ENCODE peak calls at places on chromosomes 13 and 19, in six cellular contexts. One of them, this sample, is unnamed.
A peak's percentile ranks its signal among the peaks of the same experiment; 100 is the strongest.

GRCh38 chr13:68927387-68928026 is 1180.1 kb upstream of the ATXN8OS start:
- DNase-seq in colonic mucosa: no peak
- DNase-seq in upper lobe of right lung: no peak
- DNase-seq in fibroblast of lung: peak; percentile 25
- DNase-seq in ovary: no peak
- DNase-seq in PC-9: peak; percentile 25
- DNase-seq in this sample: no peak

GRCh38 chr19:2524840-2525723 is 49.2 kb downstream of the GADD45B start:
- DNase-seq in PC-9: peak; percentile 88
- DNase-seq in ovary: no peak
- DNase-seq in upper lobe of right lung: no peak
- DNase-seq in colonic mucosa: no peak
- DNase-seq in fibroblast of lung: peak; percentile 75
- DNase-seq in this sample: no peak

GRCh38 chr19:872266-872951 is 12.9 kb downstream of the CFD start:
- DNase-seq in ovary: peak; percentile 63
- DNase-seq in fibroblast of lung: peak; percentile 68
- DNase-seq in PC-9: peak; percentile 86
- DNase-seq in upper lobe of right lung: peak; percentile 87
- DNase-seq in colonic mucosa: peak; percentile 92
- DNase-seq in this sample: peak; percentile 49

GRCh38 chr19:44732235-44733014 is 16.1 kb upstream of the BCL3 start:
- DNase-seq in ovary: no peak
- DNase-seq in PC-9: no peak
- DNase-seq in fibroblast of lung: no peak
- DNase-seq in colonic mucosa: no peak
- DNase-seq in upper lobe of right lung: no peak
- DNase-seq in this sample: no peak

GRCh38 chr13:34833562-34834182 is 108.4 kb upstream of the NBEA start:
- DNase-seq in upper lobe of right lung: no peak
- DNase-seq in colonic mucosa: no peak
- DNase-seq in fibroblast of lung: peak; percentile 32
- DNase-seq in ovary: no peak
- DNase-seq in PC-9: no peak
- DNase-seq in this sample: peak; percentile 32

GRCh38 chr13:98961204-98962105 is 16.4 kb downstream of the DOCK9 start:
- DNase-seq in fibroblast of lung: peak; percentile 40
- DNase-seq in ovary: no peak
- DNase-seq in PC-9: peak; percentile 15
- DNase-seq in colonic mucosa: no peak
- DNase-seq in upper lobe of right lung: no peak
- DNase-seq in this sample: peak; percentile 54

GRCh38 chr13:54836273-54836672 is 1807.7 kb downstream of the OLFM4 start:
- DNase-seq in colonic mucosa: no peak
- DNase-seq in PC-9: no peak
- DNase-seq in upper lobe of right lung: no peak
- DNase-seq in fibroblast of lung: no peak
- DNase-seq in ovary: no peak
- DNase-seq in this sample: no peak

GRCh38 chr13:77836423-77836822 is 82.2 kb downstream of the EDNRB start:
- DNase-seq in colonic mucosa: no peak
- DNase-seq in PC-9: no peak
- DNase-seq in fibroblast of lung: no peak
- DNase-seq in ovary: no peak
- DNase-seq in upper lobe of right lung: no peak
- DNase-seq in this sample: no peak

GRCh38 chr19:3324405-3324856 is 42.0 kb upstream of the NFIC start:
- DNase-seq in PC-9: peak; percentile 46
- DNase-seq in fibroblast of lung: no peak
- DNase-seq in upper lobe of right lung: peak; percentile 86
- DNase-seq in colonic mucosa: peak; percentile 78
- DNase-seq in ovary: no peak
- DNase-seq in this sample: no peak

GRCh38 chr19:51735759-51736449 is 12.1 kb upstream of the HAS1 start:
- DNase-seq in PC-9: no peak
- DNase-seq in colonic mucosa: peak; percentile 19
- DNase-seq in upper lobe of right lung: peak; percentile 82
- DNase-seq in ovary: no peak
- DNase-seq in fibroblast of lung: peak; percentile 81
- DNase-seq in this sample: no peak

GRCh38 chr13:48775804-48776203 is 122.1 kb downstream of the CYSLTR2 start:
- DNase-seq in upper lobe of right lung: no peak
- DNase-seq in fibroblast of lung: peak; percentile 97
- DNase-seq in PC-9: no peak
- DNase-seq in ovary: no peak
- DNase-seq in colonic mucosa: no peak
- DNase-seq in this sample: peak; percentile 88

GRCh38 chr19:1312732-1313694 is 27.3 kb downstream of the EFNA2 start:
- DNase-seq in colonic mucosa: peak; percentile 61
- DNase-seq in upper lobe of right lung: no peak
- DNase-seq in PC-9: peak; percentile 61
- DNase-seq in ovary: no peak
- DNase-seq in fibroblast of lung: peak; percentile 77
- DNase-seq in this sample: peak; percentile 75

GRCh38 chr13:56755181-56755580 is 385.5 kb upstream of the PRR20A start:
- DNase-seq in upper lobe of right lung: no peak
- DNase-seq in colonic mucosa: no peak
- DNase-seq in ovary: no peak
- DNase-seq in PC-9: no peak
- DNase-seq in fibroblast of lung: no peak
- DNase-seq in this sample: peak; percentile 7

GRCh38 chr19:13839193-13839937 is 37.6 kb upstream of the NANOS3 start:
- DNase-seq in PC-9: peak; percentile 89
- DNase-seq in ovary: peak; percentile 57
- DNase-seq in fibroblast of lung: peak; percentile 88
- DNase-seq in upper lobe of right lung: peak; percentile 93
- DNase-seq in colonic mucosa: peak; percentile 87
- DNase-seq in this sample: peak; percentile 63

GRCh38 chr13:24644051-24644450 is 36.2 kb upstream of the ATP12A start:
- DNase-seq in colonic mucosa: no peak
- DNase-seq in upper lobe of right lung: no peak
- DNase-seq in PC-9: no peak
- DNase-seq in fibroblast of lung: peak; percentile 51
- DNase-seq in ovary: no peak
- DNase-seq in this sample: no peak

GRCh38 chr19:45994456-45994988 is 745 bp upstream of the CCDC61 start:
- DNase-seq in upper lobe of right lung: no peak
- DNase-seq in colonic mucosa: no peak
- DNase-seq in PC-9: no peak
- DNase-seq in fibroblast of lung: peak; percentile 4
- DNase-seq in ovary: no peak
- DNase-seq in this sample: no peak

GRCh38 chr19:2627319-2627829 is 75.1 kb downstream of the GNG7 start:
- DNase-seq in colonic mucosa: no peak
- DNase-seq in fibroblast of lung: peak; percentile 99
- DNase-seq in ovary: peak; percentile 65
- DNase-seq in upper lobe of right lung: peak; percentile 89
- DNase-seq in PC-9: peak; percentile 64
- DNase-seq in this sample: peak; percentile 98

GRCh38 chr19:21922276-21922675 is 86.3 kb upstream of the ZNF43 start:
- DNase-seq in fibroblast of lung: no peak
- DNase-seq in colonic mucosa: no peak
- DNase-seq in upper lobe of right lung: no peak
- DNase-seq in ovary: no peak
- DNase-seq in PC-9: no peak
- DNase-seq in this sample: no peak

GRCh38 chr19:48271531-48272151 is 1.8 kb downstream of the ZNF114 start:
- DNase-seq in colonic mucosa: peak; percentile 32
- DNase-seq in PC-9: peak; percentile 66
- DNase-seq in upper lobe of right lung: peak; percentile 74
- DNase-seq in fibroblast of lung: peak; percentile 57
- DNase-seq in ovary: no peak
- DNase-seq in this sample: peak; percentile 57

GRCh38 chr13:74246398-74246975 is 112.3 kb upstream of the KLF12 start:
- DNase-seq in upper lobe of right lung: no peak
- DNase-seq in fibroblast of lung: peak; percentile 70
- DNase-seq in colonic mucosa: no peak
- DNase-seq in PC-9: no peak
- DNase-seq in ovary: no peak
- DNase-seq in this sample: no peak

GRCh38 chr13:26011996-26012688 is 39.7 kb downstream of the SHISA2 start:
- DNase-seq in upper lobe of right lung: peak; percentile 74
- DNase-seq in fibroblast of lung: peak; percentile 38
- DNase-seq in colonic mucosa: no peak
- DNase-seq in ovary: no peak
- DNase-seq in PC-9: no peak
- DNase-seq in this sample: no peak

GRCh38 chr13:32142956-32143375 is 111.4 kb downstream of the FRY start:
- DNase-seq in ovary: no peak
- DNase-seq in colonic mucosa: no peak
- DNase-seq in upper lobe of right lung: no peak
- DNase-seq in PC-9: peak; percentile 8
- DNase-seq in fibroblast of lung: peak; percentile 79
- DNase-seq in this sample: no peak

GRCh38 chr13:80382576-80382975 is 41.6 kb upstream of the SPRY2 start:
- DNase-seq in ovary: no peak
- DNase-seq in PC-9: no peak
- DNase-seq in upper lobe of right lung: no peak
- DNase-seq in fibroblast of lung: no peak
- DNase-seq in colonic mucosa: no peak
- DNase-seq in this sample: no peak

GRCh38 chr13:49399801-49400472 is 43.9 kb downstream of the CAB39L start:
- DNase-seq in upper lobe of right lung: no peak
- DNase-seq in colonic mucosa: no peak
- DNase-seq in fibroblast of lung: no peak
- DNase-seq in ovary: no peak
- DNase-seq in PC-9: no peak
- DNase-seq in this sample: no peak

GRCh38 chr13:94112227-94112626 is 367.3 kb downstream of the DCT start:
- DNase-seq in fibroblast of lung: peak; percentile 98
- DNase-seq in PC-9: no peak
- DNase-seq in upper lobe of right lung: no peak
- DNase-seq in colonic mucosa: no peak
- DNase-seq in ovary: no peak
- DNase-seq in this sample: peak; percentile 69

GRCh38 chr13:28392896-28393295 is 102.0 kb downstream of the FLT1 start:
- DNase-seq in fibroblast of lung: no peak
- DNase-seq in ovary: no peak
- DNase-seq in upper lobe of right lung: no peak
- DNase-seq in PC-9: no peak
- DNase-seq in colonic mucosa: no peak
- DNase-seq in this sample: no peak

GRCh38 chr13:41505209-41505835 is 48.0 kb downstream of the RGCC start:
- DNase-seq in PC-9: no peak
- DNase-seq in colonic mucosa: no peak
- DNase-seq in ovary: no peak
- DNase-seq in upper lobe of right lung: no peak
- DNase-seq in fibroblast of lung: peak; percentile 98
- DNase-seq in this sample: peak; percentile 42

DNA sequence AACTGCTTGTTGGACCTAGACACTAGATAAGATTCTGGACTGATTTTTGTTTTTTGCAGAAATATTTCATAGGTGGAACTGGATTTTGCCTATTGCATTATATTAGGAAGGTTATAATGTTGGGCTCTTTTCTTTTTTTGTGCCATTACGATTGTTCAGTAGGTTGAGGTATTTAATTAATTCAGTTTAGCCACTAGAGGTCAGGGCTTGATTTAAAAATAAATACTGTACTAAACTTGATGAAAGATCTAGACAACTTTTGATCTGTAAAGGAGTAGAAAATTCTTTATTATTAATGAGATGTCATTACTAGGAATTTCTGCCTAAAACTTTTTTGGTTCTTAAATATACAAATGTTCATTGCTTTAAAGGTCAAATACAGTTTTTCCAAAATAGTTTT is 15.2 kb upstream of the SUPT20H start:
- DNase-seq in upper lobe of right lung: no peak
- DNase-seq in PC-9: no peak
- DNase-seq in colonic mucosa: no peak
- DNase-seq in fibroblast of lung: peak; percentile 50
- DNase-seq in ovary: no peak
- DNase-seq in this sample: no peak
- TF ChIP-seq CTCF in upper lobe of right lung: peak; percentile 58
- TF ChIP-seq CTCF in PC-9: peak; percentile 70
- TF ChIP-seq CTCF in colonic mucosa: no peak
- TF ChIP-seq CTCF in fibroblast of lung: no peak
- TF ChIP-seq CTCF in ovary: no peak
- TF ChIP-seq CTCF in this sample: peak; percentile 68

GRCh38 chr13:112072531-112073244 is 5.7 kb downstream of the SOX1 start:
- DNase-seq in colonic mucosa: no peak
- DNase-seq in PC-9: no peak
- DNase-seq in upper lobe of right lung: no peak
- DNase-seq in fibroblast of lung: peak; percentile 8
- DNase-seq in ovary: no peak
- DNase-seq in this sample: no peak
- H3K27me3 ChIP-seq in colonic mucosa: peaks cover 78% of the 10 kb centered on the region
- H3K27me3 ChIP-seq in PC-9: peaks cover 40% of the 10 kb centered on the region
- H3K27me3 ChIP-seq in upper lobe of right lung: peaks cover 91% of the 10 kb centered on the region
- H3K27me3 ChIP-seq in fibroblast of lung: peaks cover 24% of the 10 kb centered on the region
- H3K27me3 ChIP-seq in ovary: no peaks in the 10 kb centered on the region
- H3K27me3 ChIP-seq in this sample: peaks cover 81% of the 10 kb centered on the region

DNA sequence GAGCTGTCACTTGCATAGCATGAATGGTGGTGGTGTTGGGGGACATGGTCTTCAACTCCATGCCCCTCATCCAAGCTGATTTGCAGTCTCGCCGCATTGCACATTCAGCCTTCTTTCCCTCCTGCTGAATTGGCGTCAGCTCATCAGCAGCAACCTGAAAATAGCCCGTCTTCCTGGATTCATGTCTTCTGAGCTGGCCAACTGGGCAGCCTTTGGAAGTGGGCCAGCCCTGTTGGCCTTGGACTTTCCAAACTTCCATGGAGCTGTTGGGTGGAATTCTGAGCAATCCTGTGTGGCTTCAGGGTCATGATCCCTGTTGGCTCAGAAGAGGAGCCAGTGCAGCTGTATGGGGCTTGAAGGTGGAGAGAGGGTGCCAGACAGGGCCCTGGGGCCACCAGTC is 68.8 kb downstream of the ZNF536 start:
- DNase-seq in colonic mucosa: no peak
- DNase-seq in ovary: no peak
- DNase-seq in upper lobe of right lung: no peak
- DNase-seq in PC-9: no peak
- DNase-seq in fibroblast of lung: no peak
- DNase-seq in this sample: no peak
- H3K4me1 ChIP-seq in colonic mucosa: no peaks in the 10 kb centered on the region
- H3K4me1 ChIP-seq in ovary: no peaks in the 10 kb centered on the region
- H3K4me1 ChIP-seq in upper lobe of right lung: no peaks in the 10 kb centered on the region
- H3K4me1 ChIP-seq in PC-9: no peaks in the 10 kb centered on the region
- H3K4me1 ChIP-seq in fibroblast of lung: no peaks in the 10 kb centered on the region
- H3K4me1 ChIP-seq in this sample: no peaks in the 10 kb centered on the region

GRCh38 chr19:58351558-58351878 is 1.8 kb downstream of the A1BG start:
- DNase-seq in fibroblast of lung: no peak
- DNase-seq in upper lobe of right lung: no peak
- DNase-seq in ovary: no peak
- DNase-seq in colonic mucosa: no peak
- DNase-seq in PC-9: no peak
- DNase-seq in this sample: no peak

GRCh38 chr19:58349590-58349989 is 3.7 kb downstream of the A1BG start:
- DNase-seq in upper lobe of right lung: no peak
- DNase-seq in fibroblast of lung: no peak
- DNase-seq in PC-9: no peak
- DNase-seq in ovary: no peak
- DNase-seq in colonic mucosa: no peak
- DNase-seq in this sample: no peak

GRCh38 chr19:58350871-58351557 is 2.3 kb downstream of the A1BG start:
- DNase-seq in fibroblast of lung: no peak
- DNase-seq in upper lobe of right lung: no peak
- DNase-seq in colonic mucosa: no peak
- DNase-seq in PC-9: no peak
- DNase-seq in ovary: no peak
- DNase-seq in this sample: no peak

GRCh38 chr19:58351996-58352755 is 1.1 kb downstream of the A1BG start:
- DNase-seq in colonic mucosa: no peak
- DNase-seq in ovary: no peak
- DNase-seq in fibroblast of lung: no peak
- DNase-seq in PC-9: no peak
- DNase-seq in upper lobe of right lung: no peak
- DNase-seq in this sample: no peak

GRCh38 chr19:58350001-58350801 is 3.1 kb downstream of the A1BG start:
- DNase-seq in ovary: no peak
- DNase-seq in PC-9: no peak
- DNase-seq in upper lobe of right lung: no peak
- DNase-seq in fibroblast of lung: no peak
- DNase-seq in colonic mucosa: no peak
- DNase-seq in this sample: no peak
- TF ChIP-seq CTCF in ovary: no peak
- TF ChIP-seq CTCF in PC-9: no peak
- TF ChIP-seq CTCF in upper lobe of right lung: no peak
- TF ChIP-seq CTCF in fibroblast of lung: no peak
- TF ChIP-seq CTCF in colonic mucosa: no peak
- TF ChIP-seq CTCF in this sample: peak; percentile 21